ENCODE peak calls at places on chromosomes 6 and 20, in four cellular contexts. O is BE2C, J is brain microvascular endothelial cell, C is spleen. A is an unnamed sample. For H3K36me3, the result is how much of the 10 kb centered on the place peaks cover.

GRCh38 chr20:64142546-64142945 is 21.7 kb upstream of the MYT1 start:
- DNase-seq in O (no peak), J (no peak), C (peak), A (no peak)

GRCh38 chr6:43774776-43775583 is 5.0 kb downstream of the VEGFA start:
- DNase-seq in O (peak), J (peak), C (peak), A (no peak)

GRCh38 chr6:159008656-159009288 is 8.8 kb upstream of the RSPH3 start:
- DNase-seq in O (no peak), J (no peak), C (no peak), A (no peak)

GRCh38 chr20:5077761-5078387 is 41.9 kb downstream of the PCNA start:
- DNase-seq in O (no peak), J (no peak), C (no peak), A (no peak)

GRCh38 chr6:134478764-134479399 is 161.0 kb upstream of the SGK1 start:
- DNase-seq in O (no peak), J (no peak), C (no peak), A (no peak)

GRCh38 chr6:35453236-35453635 is 1.1 kb downstream of the FANCE start:
- DNase-seq in O (no peak), J (no peak), C (no peak), A (no peak)

GRCh38 chr6:165869526-165869925 is 206.5 kb upstream of the PDE10A start:
- DNase-seq in O (no peak), J (no peak), C (no peak), A (no peak)

GRCh38 chr6:35381132-35381531 is 38.8 kb downstream of the PPARD start:
- DNase-seq in O (no peak), J (no peak), C (no peak), A (no peak)

GRCh38 chr6:166333172-166333995 is 9.0 kb downstream of the SFT2D1 start:
- DNase-seq in O (no peak), J (no peak), C (peak), A (no peak)

GRCh38 chr6:128111096-128111495 is 210.2 kb upstream of the THEMIS start:
- DNase-seq in O (no peak), J (no peak), C (no peak), A (no peak)

GRCh38 chr20:34083137-34083536 is 28.9 kb downstream of the EIF2S2 start:
- DNase-seq in O (peak), J (peak), C (no peak), A (no peak)

GRCh38 chr6:31851485-31851832 is 11.2 kb downstream of the NEU1 start:
- DNase-seq in O (no peak), J (no peak), C (no peak), A (no peak)

GRCh38 chr20:32560989-32561830 is 23.9 kb downstream of the NOL4L start:
- DNase-seq in O (no peak), J (no peak), C (no peak), A (no peak)

GRCh38 chr20:60046436-60046835 is 88.2 kb downstream of the CDH26 start:
- DNase-seq in O (no peak), J (no peak), C (no peak), A (no peak)
- H3K4me3 ChIP-seq in O (no peak), J (no peak), C (no peak), A (no peak)

DNA sequence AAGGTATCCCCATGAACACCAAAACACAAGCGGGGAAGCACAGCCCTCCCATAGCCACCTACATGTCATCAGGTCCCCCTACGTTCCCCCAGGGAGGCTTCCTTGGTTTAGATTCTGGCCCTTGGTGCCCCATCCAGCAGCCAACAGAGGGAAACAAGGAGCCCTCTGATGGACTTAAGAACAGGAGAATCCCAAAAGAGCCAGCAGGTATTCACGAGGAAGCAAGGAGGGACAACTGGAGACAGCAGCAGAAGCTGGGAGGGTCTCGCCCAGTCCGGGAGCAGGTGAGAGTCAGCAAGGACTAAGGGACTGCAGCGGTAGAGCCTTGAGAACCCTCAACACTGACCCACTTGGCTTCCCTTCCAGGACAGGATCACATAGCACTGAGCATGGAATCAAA is 58.4 kb upstream of the TOP1 start:
- DNase-seq in O (no peak), J (no peak), C (no peak), A (no peak)
- TF ChIP-seq CTCF in O (no peak), J (peak), C (no peak), A (peak)

GRCh38 chr20:50136822-50137599 is 16.5 kb downstream of the PEDS1 start:
- DNase-seq in O (no peak), J (no peak), C (no peak), A (no peak)

GRCh38 chr20:50138120-50138478 is 15.4 kb downstream of the PEDS1 start:
- DNase-seq in O (no peak), J (no peak), C (no peak), A (no peak)

GRCh38 chr20:50140339-50140859 is 13.1 kb downstream of the PEDS1 start:
- DNase-seq in O (no peak), J (no peak), C (no peak), A (no peak)

GRCh38 chr20:50141018-50141675 is 12.4 kb downstream of the PEDS1 start:
- DNase-seq in O (no peak), J (no peak), C (no peak), A (no peak)

DNA sequence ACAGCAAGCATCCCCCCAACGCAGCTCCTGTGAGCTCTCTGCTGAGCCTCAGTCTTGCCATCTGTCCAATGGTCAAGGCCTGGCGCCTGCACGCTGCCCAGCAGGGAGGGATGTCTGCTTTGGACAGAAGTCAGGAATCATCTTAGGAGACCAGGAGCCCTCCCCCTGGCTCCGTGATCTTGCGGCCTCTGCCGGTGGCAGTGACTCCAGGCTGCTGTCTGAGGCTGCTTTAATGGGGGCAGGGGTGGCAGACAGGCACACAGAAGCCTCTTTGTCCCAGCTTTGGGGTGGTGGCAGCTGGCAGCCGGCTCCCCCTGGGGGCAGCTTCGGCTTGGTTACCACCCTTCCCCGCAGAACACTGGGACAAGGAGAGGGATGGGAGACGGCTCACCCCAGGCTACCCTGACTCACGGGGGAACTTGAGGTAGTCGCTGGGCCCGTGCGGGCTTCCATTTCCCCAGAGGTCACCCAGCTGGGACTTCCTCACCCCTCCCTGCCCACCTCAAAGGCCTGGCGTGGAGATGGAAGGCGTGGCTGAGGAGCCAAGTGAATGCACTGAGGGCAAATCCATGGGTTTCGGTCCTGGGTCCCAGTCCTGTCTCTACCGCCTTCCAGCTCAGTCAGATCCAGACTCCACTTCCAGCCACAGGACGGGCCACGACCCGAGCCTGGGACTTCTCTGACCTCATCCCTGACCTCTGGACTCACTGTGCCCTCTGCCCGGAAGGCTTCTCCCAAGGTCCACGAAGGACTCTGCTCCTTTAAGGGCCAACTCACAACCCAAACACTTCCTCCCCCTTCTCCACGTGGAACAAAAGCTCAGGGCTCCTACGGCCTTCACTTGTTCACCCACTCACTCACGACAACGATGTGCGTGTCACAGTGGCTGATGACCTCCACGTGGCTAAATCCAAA is 14.8 kb downstream of the PEDS1 start:
- DNase-seq in O (no peak), J (no peak), C (no peak), A (no peak)
- H3K36me3 ChIP-seq in O (under half), J (under half), C (under half), A (under half)

DNA sequence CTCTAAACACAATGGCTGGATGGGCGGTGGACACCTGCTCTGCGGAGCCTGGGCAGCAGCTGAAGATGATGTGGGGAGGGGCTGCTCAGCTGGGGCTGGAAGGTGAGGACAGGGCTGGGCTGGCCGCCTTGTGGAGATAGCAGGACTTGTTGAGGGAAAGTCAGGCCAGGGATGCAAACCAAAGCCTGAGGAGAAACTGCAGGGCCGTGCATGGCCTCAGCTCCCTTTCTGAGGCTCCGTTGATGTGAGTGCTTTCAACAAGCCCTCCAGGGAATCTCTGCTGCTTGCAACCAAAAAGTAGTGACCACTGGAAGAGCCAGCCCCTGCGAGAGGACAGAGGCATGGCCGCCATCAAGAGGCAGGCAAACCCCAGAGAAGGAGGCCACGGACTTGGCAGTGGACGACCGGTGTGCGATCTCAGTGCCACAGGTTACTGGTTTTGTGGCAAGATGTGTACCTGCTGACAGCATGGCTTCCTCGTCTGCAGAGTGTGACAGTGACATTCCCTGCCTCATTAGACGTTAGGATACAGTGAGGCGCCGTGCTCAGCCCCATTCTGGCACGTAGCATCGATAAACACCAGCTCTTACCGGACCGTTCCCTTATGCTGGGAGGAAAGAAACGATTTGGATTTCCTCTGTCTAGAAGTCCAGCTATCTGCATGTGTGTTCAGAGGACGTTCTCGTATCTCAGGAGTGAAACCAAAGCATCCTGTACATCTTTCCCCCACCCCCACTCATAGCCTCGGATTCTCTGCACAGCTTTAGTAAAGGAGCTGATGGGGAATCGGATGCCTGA is 37.9 kb downstream of the ERMARD start:
- DNase-seq in O (no peak), J (no peak), C (no peak), A (no peak)
- H3K4me3 ChIP-seq in O (peak), J (peak), C (no peak), A (peak)

GRCh38 chr6:149234051-149234962 is 83.2 kb upstream of the TAB2 start:
- DNase-seq in O (no peak), J (peak), C (no peak), A (no peak)
- TF ChIP-seq CTCF in O (no peak), J (no peak), C (no peak), A (no peak)

DNA sequence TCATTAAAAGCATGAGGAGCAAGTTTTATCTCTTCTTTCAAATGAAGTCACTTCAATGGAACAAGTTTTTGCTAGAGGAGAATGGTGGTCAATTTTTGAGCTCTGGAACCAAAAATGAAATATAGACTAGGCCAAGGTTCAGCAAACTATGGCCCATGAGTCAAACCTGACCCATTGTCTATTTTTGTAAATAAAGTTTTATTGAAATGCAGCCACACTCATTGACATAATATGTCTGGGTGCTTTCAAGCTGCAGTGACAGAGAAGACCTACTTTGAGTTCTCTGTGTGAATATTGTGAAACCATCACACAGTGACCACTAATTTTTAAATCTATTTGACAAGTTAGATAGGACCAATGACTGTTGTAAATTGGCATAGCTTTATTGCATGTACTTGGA is 13.4 kb downstream of the RAE1 start:
- DNase-seq in O (no peak), J (no peak), C (no peak), A (no peak)
- H3K36me3 ChIP-seq in O (under half), J (under half), C (half or more), A (under half)

GRCh38 chr6:137487947-137488735 is 6.1 kb downstream of the OLIG3 start:
- DNase-seq in O (no peak), J (no peak), C (no peak), A (no peak)
- H3K4me3 ChIP-seq in O (no peak), J (no peak), C (no peak), A (no peak)

GRCh38 chr6:37222125-37222967 is 35.2 kb upstream of the TBC1D22B start:
- DNase-seq in O (peak), J (peak), C (peak), A (peak)
- TF ChIP-seq CTCF in O (no peak), J (no peak), C (no peak), A (no peak)